ENCODE peak calls at places on chromosomes 4 and X, in eight cellular contexts. V is endothelial cell of umbilical vein, S is Peyer's patch, I is transverse colon, A is body of pancreas, D is HCT116, E is prostate gland, F is GM12891. J is an unnamed sample.

GRCh38 chrX:118665204-118665603 is 62.2 kb upstream of the IL13RA1 start:
- DNase-seq in V (no peak), S (no peak), I (no peak), A (no peak), D (no peak), E (no peak), F (no peak), J (no peak)

GRCh38 chr4:159142254-159142653 is 39.4 kb downstream of the RAPGEF2 start:
- DNase-seq in V (no peak), S (no peak), I (no peak), A (no peak), D (no peak), E (no peak), F (no peak), J (no peak)

GRCh38 chr4:105369988-105370387 is 103.9 kb downstream of the PPA2 start:
- DNase-seq in V (no peak), S (no peak), I (no peak), A (no peak), D (no peak), E (no peak), F (no peak), J (no peak)

GRCh38 chrX:34849371-34849770 is 93.2 kb upstream of the FAM47B start:
- DNase-seq in V (no peak), S (no peak), I (no peak), A (no peak), D (no peak), E (no peak), F (no peak), J (no peak)

GRCh38 chr4:104493071-104493831 is 1.4 kb downstream of the CXXC4 start:
- DNase-seq in V (no peak), S (no peak), I (no peak), A (no peak), D (no peak), E (no peak), F (no peak), J (no peak)

GRCh38 chrX:134849390-134849789 is 141.4 kb upstream of the SMIM10 start:
- DNase-seq in V (no peak), S (no peak), I (no peak), A (no peak), D (no peak), E (no peak), F (no peak), J (no peak)

GRCh38 chrX:44017726-44018125 is 44.5 kb upstream of the NDP start:
- DNase-seq in V (no peak), S (no peak), I (no peak), A (no peak), D (no peak), E (no peak), F (no peak), J (no peak)

GRCh38 chr4:153728660-153729059 is 31.2 kb downstream of the RNF175 start:
- DNase-seq in V (no peak), S (no peak), I (no peak), A (no peak), D (no peak), E (no peak), F (no peak), J (no peak)

GRCh38 chrX:135557344-135557743 is 36.9 kb downstream of the INTS6L start:
- DNase-seq in V (peak), S (no peak), I (no peak), A (no peak), D (no peak), E (no peak), F (no peak), J (no peak)

GRCh38 chr4:163113921-163114703 is 52.6 kb downstream of the NAF1 start:
- DNase-seq in V (no peak), S (no peak), I (no peak), A (no peak), D (no peak), E (no peak), F (no peak), J (no peak)

GRCh38 chrX:64885850-64886249 is 90.4 kb downstream of the ZC4H2 start:
- DNase-seq in V (no peak), S (no peak), I (peak), A (no peak), D (peak), E (no peak), F (no peak), J (no peak)

GRCh38 chr4:161555689-161556660 is 607.8 kb downstream of the FSTL5 start:
- DNase-seq in V (peak), S (no peak), I (no peak), A (no peak), D (no peak), E (no peak), F (no peak), J (no peak)

GRCh38 chr4:157226035-157226434 is 5.5 kb downstream of the GRIA2 start:
- DNase-seq in V (no peak), S (no peak), I (no peak), A (no peak), D (no peak), E (no peak), F (no peak), J (no peak)

GRCh38 chr4:118388621-118389020 is 35.8 kb upstream of the PRSS12 start:
- DNase-seq in V (no peak), S (no peak), I (no peak), A (no peak), D (no peak), E (no peak), F (no peak), J (no peak)

GRCh38 chr4:78059524-78059889 is 2.4 kb downstream of the FRAS1 start:
- DNase-seq in V (peak), S (peak), I (peak), A (peak), D (peak), E (peak), F (peak), J (no peak)

GRCh38 chrX:27679281-27679680 is 89.1 kb downstream of the DCAF8L2 start:
- DNase-seq in V (peak), S (no peak), I (no peak), A (no peak), D (no peak), E (no peak), F (no peak), J (no peak)

GRCh38 chrX:136866337-136867095 is 14.0 kb downstream of the RBMX start:
- DNase-seq in V (no peak), S (no peak), I (no peak), A (no peak), D (no peak), E (no peak), F (no peak), J (no peak)

GRCh38 chr4:134505511-134505910 is 303.9 kb upstream of the PABPC4L start:
- DNase-seq in V (no peak), S (no peak), I (no peak), A (no peak), D (no peak), E (no peak), F (no peak), J (no peak)

GRCh38 chrX:37993857-37994619 is 12.3 kb upstream of the SYTL5 start:
- DNase-seq in V (no peak), S (no peak), I (peak), A (peak), D (peak), E (peak), F (peak), J (no peak)

GRCh38 chr4:80462537-80463207 is 127.1 kb downstream of the CFAP299 start:
- DNase-seq in V (no peak), S (no peak), I (no peak), A (no peak), D (no peak), E (no peak), F (no peak), J (no peak)

GRCh38 chr4:102518703-102519131 is 17.6 kb downstream of the NFKB1 start:
- DNase-seq in V (no peak), S (no peak), I (no peak), A (no peak), D (no peak), E (no peak), F (no peak), J (no peak)

GRCh38 chr4:150890246-150890645 is 124.8 kb downstream of the LRBA start:
- DNase-seq in V (peak), S (no peak), I (no peak), A (no peak), D (no peak), E (no peak), F (no peak), J (no peak)

GRCh38 chrX:29233592-29234179 is 646.4 kb downstream of the IL1RAPL1 start:
- DNase-seq in V (no peak), S (no peak), I (no peak), A (no peak), D (no peak), E (no peak), F (no peak), J (no peak)

GRCh38 chr4:165347647-165348569 is 20.4 kb downstream of the MSMO1 start:
- DNase-seq in V (no peak), S (no peak), I (no peak), A (no peak), D (no peak), E (no peak), F (no peak), J (no peak)

GRCh38 chr4:165345663-165346417 is 18.4 kb downstream of the MSMO1 start:
- DNase-seq in V (no peak), S (no peak), I (no peak), A (no peak), D (no peak), E (no peak), F (no peak), J (no peak)

GRCh38 chr4:165343353-165344191 is 16.1 kb downstream of the MSMO1 start:
- DNase-seq in V (peak), S (no peak), I (no peak), A (no peak), D (no peak), E (no peak), F (no peak), J (no peak)
- TF ChIP-seq POLR2A in V (no peak), S (no peak), I (no peak), A (no peak), D (no peak), E (no peak), F (no peak), J (no peak)

GRCh38 chrX:150508461-150509367 is 59.7 kb upstream of the MTM1 start:
- DNase-seq in V (peak), S (peak), I (peak), A (peak), D (no peak), E (peak), F (no peak), J (no peak)
- TF ChIP-seq POLR2A in V (no peak), S (no peak), I (no peak), A (peak), D (no peak), E (no peak), F (no peak), J (no peak)

GRCh38 chr4:54230479-54231418 is 1.7 kb downstream of the PDGFRA start:
- DNase-seq in V (no peak), S (peak), I (no peak), A (peak), D (no peak), E (no peak), F (no peak), J (no peak)
- TF ChIP-seq POLR2A in V (no peak), S (no peak), I (no peak), A (no peak), D (no peak), E (no peak), F (no peak), J (no peak)

GRCh38 chrX:103361798-103362197 is 5.5 kb downstream of the TCEAL9 start:
- DNase-seq in V (peak), S (no peak), I (no peak), A (no peak), D (no peak), E (no peak), F (no peak), J (no peak)
- TF ChIP-seq POLR2A in V (no peak), S (no peak), I (no peak), A (no peak), D (no peak), E (no peak), F (no peak), J (no peak)

GRCh38 chrX:8960809-8961413 is 73.0 kb downstream of the FAM9B start:
- DNase-seq in V (no peak), S (no peak), I (no peak), A (no peak), D (no peak), E (no peak), F (no peak), J (no peak)

GRCh38 chrX:8955521-8955920 is 78.4 kb downstream of the FAM9B start:
- DNase-seq in V (no peak), S (no peak), I (no peak), A (no peak), D (no peak), E (no peak), F (no peak), J (no peak)
- TF ChIP-seq POLR2A in V (no peak), S (no peak), I (no peak), A (no peak), D (no peak), E (no peak), F (no peak), J (no peak)

GRCh38 chrX:154459843-154460242 is 1.8 kb downstream of the PLXNA3 start:
- DNase-seq in V (no peak), S (no peak), I (no peak), A (no peak), D (no peak), E (no peak), F (no peak), J (no peak)

GRCh38 chrX:154457491-154458115 is 478 bp upstream of the PLXNA3 start:
- DNase-seq in V (no peak), S (peak), I (peak), A (peak), D (no peak), E (no peak), F (peak), J (peak)

GRCh38 chrX:154460326-154460725 is 2.2 kb downstream of the PLXNA3 start:
- DNase-seq in V (no peak), S (no peak), I (no peak), A (no peak), D (no peak), E (no peak), F (no peak), J (no peak)

GRCh38 chrX:154458954-154459829 is 1.1 kb downstream of the PLXNA3 start:
- DNase-seq in V (no peak), S (peak), I (peak), A (peak), D (no peak), E (peak), F (no peak), J (peak)

GRCh38 chrX:154458116-154458953 is at the start of gene PLXNA3:
- DNase-seq in V (no peak), S (peak), I (peak), A (peak), D (no peak), E (no peak), F (peak), J (peak)
- TF ChIP-seq POLR2A in V (peak), S (peak), I (no peak), A (no peak), D (peak), E (peak), F (no peak), J (peak)

GRCh38 chr4:186537843-186538521 is 17.4 kb downstream of the MTNR1A start:
- DNase-seq in V (no peak), S (no peak), I (no peak), A (no peak), D (no peak), E (no peak), F (no peak), J (no peak)
- TF ChIP-seq POLR2A in V (no peak), S (no peak), I (no peak), A (no peak), D (no peak), E (no peak), F (no peak), J (no peak)

GRCh38 chrX:53230116-53230515 is 5.1 kb upstream of the KDM5C start:
- DNase-seq in V (no peak), S (no peak), I (no peak), A (no peak), D (no peak), E (no peak), F (no peak), J (no peak)

GRCh38 chrX:53227224-53227765 is 2.3 kb upstream of the KDM5C start:
- DNase-seq in V (no peak), S (no peak), I (no peak), A (no peak), D (no peak), E (no peak), F (no peak), J (no peak)

GRCh38 chrX:53223068-53223693 is 1.8 kb downstream of the KDM5C start:
- DNase-seq in V (no peak), S (no peak), I (peak), A (no peak), D (no peak), E (no peak), F (no peak), J (no peak)

GRCh38 chrX:53223955-53224859 is 800 bp downstream of the KDM5C start:
- DNase-seq in V (peak), S (no peak), I (peak), A (no peak), D (peak), E (no peak), F (no peak), J (peak)

GRCh38 chrX:53224860-53225797 is at the start of gene KDM5C:
- DNase-seq in V (peak), S (peak), I (peak), A (peak), D (peak), E (peak), F (peak), J (peak)
- TF ChIP-seq POLR2A in V (peak), S (no peak), I (peak), A (peak), D (peak), E (peak), F (peak), J (peak)

DNA sequence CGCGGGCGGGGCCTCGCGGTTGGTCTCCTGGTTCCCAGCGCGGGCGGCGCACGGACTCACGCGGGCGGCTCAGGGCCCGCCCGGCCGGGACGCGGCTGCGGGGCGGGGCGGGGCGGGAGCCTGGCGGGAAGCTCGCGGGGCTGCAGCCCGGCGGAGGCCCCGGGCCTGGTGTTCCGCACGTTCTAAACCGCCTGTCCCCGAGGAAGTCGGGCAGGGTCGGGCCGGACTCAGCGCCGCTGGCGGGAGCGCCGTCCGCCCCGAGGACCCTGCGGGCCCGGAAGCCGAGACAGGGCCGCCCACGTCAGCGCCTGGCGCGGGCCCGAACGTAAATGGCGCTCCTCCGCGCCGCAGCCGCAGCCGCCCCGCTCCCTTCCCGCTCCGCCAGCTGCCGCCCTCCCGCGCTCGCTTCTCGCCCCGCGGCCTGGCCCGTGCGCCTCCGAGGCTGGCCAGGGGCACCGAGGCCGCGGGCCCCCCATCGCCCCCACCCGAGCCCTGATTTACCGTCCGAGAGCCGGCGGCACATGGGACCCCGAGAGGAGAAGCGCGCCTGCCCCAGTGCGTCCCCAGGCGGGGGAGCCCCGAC is 309 bp upstream of the CTBP1 start:
- DNase-seq in V (peak), S (peak), I (peak), A (peak), D (peak), E (peak), F (peak), J (peak)
- TF ChIP-seq POLR2A in V (peak), S (peak), I (no peak), A (peak), D (peak), E (peak), F (no peak), J (no peak)